ENCODE peak calls at places on chromosomes 3 and 15, in six cellular contexts. U, T, G, J, I and Y are unnamed samples.
A peak's percentile ranks its signal among the peaks of the same experiment; 100 is the strongest.

GRCh38 chr15:49215768-49216739 is 46.0 kb downstream of the GALK2 start:
- DNase-seq in T (no peak), I (no peak), G (no peak), U (no peak), J (peak; percentile 44), Y (no peak)

GRCh38 chr3:48409291-48410201 is 20.3 kb downstream of the PLXNB1 start:
- DNase-seq in U (peak; percentile 47), J (no peak), T (no peak), I (no peak), G (peak; percentile 18), Y (no peak)

GRCh38 chr15:91965501-91966180 is 112.1 kb downstream of the SLCO3A1 start:
- DNase-seq in J (no peak), I (no peak), T (peak; percentile 33), U (no peak), G (no peak), Y (peak; percentile 76)

GRCh38 chr3:100590114-100590839 is 19.1 kb upstream of the ADGRG7 start:
- DNase-seq in G (peak; percentile 38), U (no peak), J (peak; percentile 64), I (peak; percentile 44), T (peak; percentile 76), Y (peak; percentile 87)

GRCh38 chr3:30453364-30454039 is 152.9 kb upstream of the TGFBR2 start:
- DNase-seq in U (no peak), I (no peak), T (no peak), J (no peak), G (no peak), Y (no peak)

GRCh38 chr3:114274929-114275328 is 18.9 kb upstream of the TIGIT start:
- DNase-seq in J (no peak), T (peak; percentile 51), G (no peak), I (no peak), U (no peak), Y (peak; percentile 52)

GRCh38 chr3:138890555-138891187 is 55.9 kb upstream of the PIK3CB start:
- DNase-seq in T (no peak), I (no peak), J (no peak), U (no peak), G (no peak), Y (no peak)

GRCh38 chr15:67920524-67921240 is 80.8 kb upstream of the RNU6-1 start:
- DNase-seq in U (no peak), T (no peak), I (no peak), J (no peak), G (no peak), Y (no peak)

GRCh38 chr3:9036327-9037112 is 73.2 kb upstream of the RAD18 start:
- DNase-seq in U (no peak), T (peak; percentile 9), I (peak; percentile 6), J (no peak), G (peak; percentile 91), Y (peak; percentile 90)

GRCh38 chr3:135908225-135908624 is 57.3 kb upstream of the PPP2R3A start:
- DNase-seq in G (no peak), J (no peak), I (no peak), T (peak; percentile 33), U (no peak), Y (no peak)

GRCh38 chr15:93703092-93703785 is 528.1 kb upstream of the MCTP2 start:
- DNase-seq in I (no peak), G (no peak), U (no peak), J (no peak), T (no peak), Y (no peak)

GRCh38 chr3:46239301-46239938 is 2.8 kb upstream of the CCR3 start:
- DNase-seq in U (no peak), G (no peak), T (no peak), J (no peak), I (no peak), Y (no peak)

GRCh38 chr3:160260587-160261270 is 35.5 kb downstream of the C3orf80 start:
- DNase-seq in U (no peak), I (no peak), T (no peak), G (no peak), J (no peak), Y (peak; percentile 64)
- H3K4me3 ChIP-seq in U (peak overlapping the region; percentile 3), I (no peak overlapping the region), T (no peak overlapping the region), G (no peak overlapping the region), J (no peak overlapping the region), Y (peak overlapping the region; percentile 46)

GRCh38 chr15:40331637-40332036 is 8.1 kb downstream of the INAFM2 start:
- DNase-seq in U (no peak), J (no peak), I (no peak), T (no peak), G (no peak), Y (no peak)

GRCh38 chr15:40330368-40330836 is 6.9 kb downstream of the INAFM2 start:
- DNase-seq in U (no peak), J (no peak), G (peak; percentile 72), T (peak; percentile 66), I (no peak), Y (peak; percentile 45)

GRCh38 chr15:40331026-40331425 is 7.5 kb downstream of the INAFM2 start:
- DNase-seq in I (no peak), U (no peak), G (no peak), T (no peak), J (no peak), Y (no peak)

GRCh38 chr15:40333922-40334492 is 6.7 kb downstream of the CCDC9B start:
- DNase-seq in G (no peak), T (peak; percentile 86), U (no peak), J (no peak), I (no peak), Y (peak; percentile 64)

DNA sequence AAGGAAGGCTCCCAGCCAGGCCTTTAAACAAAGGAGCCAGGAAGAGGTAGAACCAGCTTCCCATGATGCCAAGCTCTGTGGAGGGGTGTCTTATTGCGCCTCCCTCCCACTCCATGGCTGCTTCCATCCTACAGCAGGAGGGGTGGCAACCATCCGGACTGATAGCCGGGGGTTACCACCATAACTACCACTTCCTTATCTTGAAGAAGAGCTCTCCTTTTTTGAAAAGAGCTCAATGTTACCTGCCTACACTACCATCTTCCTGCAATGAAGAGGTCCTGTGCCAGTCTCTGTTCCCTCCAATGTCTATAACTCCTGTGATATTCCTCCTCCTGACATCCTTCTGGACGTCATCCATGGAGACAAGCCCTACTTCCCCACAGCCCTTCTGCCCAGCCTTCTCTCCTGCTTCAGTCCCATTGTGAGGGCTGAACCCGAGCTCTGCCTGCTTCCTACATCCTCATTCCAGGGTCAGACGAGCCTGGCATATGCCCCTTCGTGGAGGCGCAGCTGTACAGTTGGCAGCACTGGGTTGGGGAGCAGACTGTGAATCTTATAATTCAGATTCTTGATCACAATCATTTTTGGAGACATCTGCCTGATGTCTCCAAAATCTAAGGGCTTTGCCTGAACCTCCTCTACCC is 8.5 kb downstream of the CCDC9B start:
- DNase-seq in J (no peak), U (no peak), G (no peak), T (no peak), I (no peak), Y (no peak)
- TF ChIP-seq CTCF in J (no peak), U (no peak), G (no peak), T (no peak), I (no peak), Y (no peak)

DNA sequence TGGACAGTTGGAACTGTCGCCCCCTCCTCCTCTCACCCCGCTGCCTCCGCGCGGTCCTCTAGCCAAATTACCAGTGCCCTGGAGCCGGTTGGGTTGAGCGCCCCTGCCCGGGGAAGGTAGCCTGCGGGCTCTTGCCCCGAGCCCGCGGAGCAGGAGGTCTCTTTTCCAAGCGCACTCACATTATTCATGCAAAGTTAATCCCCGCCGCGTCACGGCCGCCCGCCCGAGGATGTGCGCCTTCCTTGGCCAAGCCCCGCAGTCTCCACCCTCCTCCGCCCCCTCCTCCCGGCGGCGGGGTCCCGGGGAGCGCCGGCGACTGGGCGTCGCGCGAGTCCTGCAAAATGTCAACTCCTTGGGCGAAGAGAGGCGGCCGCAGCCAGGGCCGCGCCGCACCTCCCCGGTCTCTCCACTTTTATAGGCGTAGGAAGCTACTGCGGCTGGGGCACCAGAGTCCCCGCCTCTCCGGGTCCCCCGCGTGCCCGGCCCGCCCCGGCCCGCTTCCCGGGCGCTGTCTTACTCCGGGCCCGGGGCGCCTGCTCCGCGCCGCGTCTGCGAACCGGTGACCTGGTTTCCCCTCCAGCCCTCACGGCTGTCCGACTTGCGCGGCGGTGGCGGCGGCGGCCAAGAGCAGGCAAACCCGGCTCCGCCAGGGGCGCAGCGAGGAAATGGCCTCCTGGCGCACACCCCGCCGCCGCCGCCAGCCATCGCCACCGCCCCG is at the start of gene THRB:
- DNase-seq in I (no peak), G (peak; percentile 59), J (peak; percentile 79), U (peak; percentile 76), T (no peak), Y (peak; percentile 22)
- H3K4me3 ChIP-seq in I (peak within 1 kb of the TSS; percentile 34), G (peak within 1 kb of the TSS; percentile 88), J (peak within 1 kb of the TSS; percentile 73), U (peak within 1 kb of the TSS; percentile 77), T (no peak within 1 kb of the TSS), Y (peak within 1 kb of the TSS; percentile 64)

GRCh38 chr3:105364113-105364512 is 2.6 kb upstream of the ALCAM start:
- DNase-seq in I (no peak), G (no peak), J (no peak), T (peak; percentile 84), U (no peak), Y (peak; percentile 60)

GRCh38 chr3:105365171-105365535 is 1.6 kb upstream of the ALCAM start:
- DNase-seq in U (no peak), T (no peak), I (no peak), J (no peak), G (no peak), Y (no peak)

GRCh38 chr3:105366302-105367062 is at the start of gene ALCAM:
- DNase-seq in I (peak; percentile 98), T (peak; percentile 99), U (peak; percentile 94), J (peak; percentile 98), G (peak; percentile 92), Y (peak; percentile 98)

GRCh38 chr3:105367063-105367405 is 325 bp downstream of the ALCAM start:
- DNase-seq in I (no peak), G (peak; percentile 52), U (no peak), J (peak; percentile 51), T (no peak), Y (no peak)

DNA sequence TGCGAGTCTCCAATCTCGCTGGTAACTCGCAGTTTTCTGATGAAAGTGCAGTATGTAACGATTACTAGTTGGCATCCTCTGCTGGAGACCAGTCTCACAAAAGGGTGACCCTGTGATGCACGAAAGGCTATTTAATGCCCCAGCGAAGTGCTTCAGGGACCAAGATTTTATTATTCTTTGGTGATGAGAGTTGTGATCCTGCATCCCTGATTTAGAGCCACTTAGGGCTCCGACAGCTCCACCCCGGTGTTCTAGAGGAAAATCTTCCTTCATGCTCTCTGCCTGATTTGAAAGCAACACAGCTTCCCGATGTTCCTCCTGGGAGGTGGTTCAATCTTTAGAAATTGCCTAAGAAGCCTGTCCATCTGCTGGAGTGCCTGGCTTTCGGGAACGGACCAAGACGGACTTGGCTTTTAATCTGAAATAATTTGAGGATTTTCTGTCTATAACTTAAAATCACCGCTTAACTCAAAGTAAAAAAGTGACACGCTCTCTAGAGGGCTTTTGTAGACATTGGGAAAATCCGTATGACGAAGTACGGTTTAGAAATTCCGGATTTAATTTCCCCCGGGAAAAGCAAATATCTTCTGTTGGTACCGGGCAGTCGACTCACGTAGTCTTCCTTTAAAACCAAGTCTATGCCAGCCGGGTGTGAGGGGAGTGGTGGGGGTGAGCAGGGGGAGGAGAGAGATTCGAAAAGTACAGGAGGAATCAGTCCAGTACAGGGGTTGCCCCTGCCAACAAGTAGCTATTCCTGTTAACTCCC is 990 bp upstream of the ALCAM start:
- DNase-seq in I (no peak), T (peak; percentile 67), U (no peak), G (peak; percentile 15), J (peak; percentile 50), Y (peak; percentile 82)
- TF ChIP-seq CTCF in I (no peak), T (no peak), U (no peak), G (no peak), J (no peak), Y (peak; percentile 3)